ENCODE peak calls at places on chromosome 1, in seven cellular contexts. R is left ventricle myocardium inferior, L is endodermal cell, M is heart left ventricle, U is heart right ventricle, G is mammary epithelial cell, V is cardiac muscle cell. T is an unnamed sample.

GRCh38 chr1:114130213-114130612 is 23.5 kb downstream of the SYT6 start:
- DNase-seq in R (no peak), L (no peak), M (no peak), U (no peak), G (no peak), V (no peak), T (no peak)

GRCh38 chr1:24500448-24501048 is 2.1 kb upstream of the RCAN3 start:
- DNase-seq in R (no peak), L (no peak), M (no peak), U (no peak), G (no peak), V (no peak), T (no peak)

GRCh38 chr1:190373705-190374336 is 103.8 kb downstream of the BRINP3 start:
- DNase-seq in R (no peak), L (peak; percentile 45), M (no peak), U (no peak), G (peak; percentile 9), V (peak; percentile 52), T (no peak)

GRCh38 chr1:115713906-115714305 is 54.6 kb downstream of the CASQ2 start:
- DNase-seq in R (no peak), L (no peak), M (no peak), U (no peak), G (peak; percentile 42), V (no peak), T (no peak)

GRCh38 chr1:210328746-210329488 is at the start of gene HHAT:
- DNase-seq in R (peak; percentile 90), L (peak; percentile 88), M (peak; percentile 92), U (peak; percentile 89), G (peak; percentile 81), V (peak; percentile 86), T (peak; percentile 67)

GRCh38 chr1:7669559-7670208 is 101.4 kb upstream of the VAMP3 start:
- DNase-seq in R (no peak), L (peak; percentile 96), M (no peak), U (peak; percentile 48), G (peak; percentile 26), V (peak; percentile 53), T (no peak)

GRCh38 chr1:115379943-115380342 is 41.9 kb upstream of the NGF start:
- DNase-seq in R (no peak), L (no peak), M (no peak), U (no peak), G (no peak), V (no peak), T (no peak)

GRCh38 chr1:67682659-67683197 is 2.3 kb upstream of the GADD45A start:
- DNase-seq in R (no peak), L (no peak), M (no peak), U (no peak), G (peak; percentile 95), V (peak; percentile 82), T (no peak)

GRCh38 chr1:84972377-84972987 is 24.4 kb downstream of the MCOLN2 start:
- DNase-seq in R (no peak), L (no peak), M (no peak), U (no peak), G (no peak), V (no peak), T (no peak)

GRCh38 chr1:230568008-230568407 is 74.3 kb upstream of the COG2 start:
- DNase-seq in R (no peak), L (peak; percentile 71), M (no peak), U (no peak), G (peak; percentile 11), V (peak; percentile 48), T (no peak)

GRCh38 chr1:67889940-67890567 is 56.8 kb upstream of the GNG12 start:
- DNase-seq in R (no peak), L (no peak), M (no peak), U (no peak), G (peak; percentile 84), V (peak; percentile 86), T (no peak)

GRCh38 chr1:38527373-38527966 is 332.1 kb downstream of the RRAGC start:
- DNase-seq in R (no peak), L (no peak), M (no peak), U (no peak), G (no peak), V (no peak), T (no peak)

GRCh38 chr1:50427086-50427817 is 4.0 kb upstream of the DMRTA2 start:
- DNase-seq in R (no peak), L (peak; percentile 61), M (no peak), U (no peak), G (no peak), V (no peak), T (no peak)

GRCh38 chr1:43221256-43221778 is 48.5 kb upstream of the TMEM125 start:
- DNase-seq in R (no peak), L (no peak), M (no peak), U (no peak), G (no peak), V (no peak), T (no peak)

GRCh38 chr1:111702504-111703050 is 36.6 kb downstream of the INKA2 start:
- DNase-seq in R (no peak), L (no peak), M (no peak), U (no peak), G (no peak), V (no peak), T (no peak)

GRCh38 chr1:65172936-65173335 is 24.9 kb downstream of the AK4 start:
- DNase-seq in R (no peak), L (no peak), M (no peak), U (no peak), G (peak; percentile 58), V (no peak), T (no peak)

GRCh38 chr1:228148971-228149340 is 774 bp upstream of the GJC2 start:
- DNase-seq in R (no peak), L (peak; percentile 43), M (no peak), U (peak; percentile 15), G (no peak), V (no peak), T (no peak)

GRCh38 chr1:109719337-109719837 is 7.3 kb downstream of the GSTM5 start:
- DNase-seq in R (no peak), L (no peak), M (no peak), U (no peak), G (peak; percentile 8), V (peak; percentile 61), T (no peak)

GRCh38 chr1:67393240-67393639 is 37.0 kb downstream of the SERBP1 start:
- DNase-seq in R (peak; percentile 24), L (no peak), M (peak; percentile 47), U (peak; percentile 40), G (no peak), V (no peak), T (no peak)

GRCh38 chr1:247204177-247204647 is 32.4 kb upstream of the ZNF124 start:
- DNase-seq in R (no peak), L (no peak), M (no peak), U (no peak), G (no peak), V (peak; percentile 13), T (no peak)

GRCh38 chr1:98923667-98924066 is 81.0 kb downstream of the PLPPR5 start:
- DNase-seq in R (no peak), L (no peak), M (no peak), U (no peak), G (peak; percentile 50), V (no peak), T (no peak)

GRCh38 chr1:16171314-16172223 is 15.7 kb upstream of the EPHA2 start:
- DNase-seq in R (no peak), L (no peak), M (no peak), U (no peak), G (no peak), V (no peak), T (no peak)

GRCh38 chr1:64320899-64321624 is 117.6 kb downstream of the UBE2U start:
- DNase-seq in R (no peak), L (no peak), M (no peak), U (no peak), G (no peak), V (no peak), T (no peak)

DNA sequence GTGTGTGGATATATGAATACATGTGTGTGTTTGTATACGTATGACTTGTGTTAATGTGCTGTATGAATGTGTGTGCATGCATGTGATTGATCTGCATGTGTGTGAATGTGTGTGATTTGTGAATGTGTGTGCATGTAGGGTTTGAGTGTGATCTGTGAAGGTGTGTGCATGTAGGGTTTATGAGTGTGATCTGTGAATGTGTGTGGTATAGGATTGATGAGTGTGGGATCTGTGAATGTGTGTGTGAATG is 88.2 kb downstream of the STUM start:
- DNase-seq in R (no peak), L (no peak), M (no peak), U (no peak), G (no peak), V (no peak), T (no peak)
- TF ChIP-seq CTCF in R (no peak), L (no peak), M (no peak), U (no peak), G (no peak), V (no peak), T (no peak)

DNA sequence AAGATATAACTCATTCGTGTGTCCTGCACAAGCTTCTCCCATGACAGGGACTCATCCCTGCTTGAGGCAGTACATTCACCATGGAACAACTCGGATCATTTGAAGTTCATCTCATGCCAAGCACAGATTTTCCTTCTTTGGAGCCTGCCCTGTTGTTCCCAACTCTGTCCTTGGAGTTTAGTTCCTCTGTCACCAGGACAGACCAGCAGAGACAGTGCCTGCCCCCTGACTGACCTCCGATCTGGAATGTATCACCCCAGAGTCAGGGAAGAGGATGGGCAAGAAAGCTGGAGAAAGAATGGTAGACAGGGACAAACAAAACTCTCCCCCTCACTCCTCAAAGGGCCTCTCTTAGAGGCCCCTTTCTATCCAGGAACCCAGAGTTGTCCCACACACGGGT is 5.0 kb downstream of the SHISAL2A start:
- DNase-seq in R (no peak), L (no peak), M (no peak), U (no peak), G (no peak), V (no peak), T (no peak)
- H3K4me3 ChIP-seq in R (no peak overlapping the region), L (no peak overlapping the region), M (no peak overlapping the region), U (no peak overlapping the region), G (no peak overlapping the region), V (no peak overlapping the region), T (no peak overlapping the region)

GRCh38 chr1:32554288-32554687 is 15.1 kb downstream of the ZBTB8A start:
- DNase-seq in R (no peak), L (no peak), M (no peak), U (no peak), G (no peak), V (no peak), T (no peak)

GRCh38 chr1:32546611-32547010 is 7.4 kb downstream of the ZBTB8A start:
- DNase-seq in R (no peak), L (no peak), M (no peak), U (no peak), G (no peak), V (no peak), T (no peak)

GRCh38 chr1:32549601-32550000 is 10.4 kb downstream of the ZBTB8A start:
- DNase-seq in R (no peak), L (no peak), M (no peak), U (no peak), G (no peak), V (no peak), T (no peak)
- H3K4me1 ChIP-seq in R (no peaks in the 10 kb centered on the region), L (no peaks in the 10 kb centered on the region), M (no peaks in the 10 kb centered on the region), U (no peaks in the 10 kb centered on the region), G (no peaks in the 10 kb centered on the region), V (no peaks in the 10 kb centered on the region), T (no peaks in the 10 kb centered on the region)

DNA sequence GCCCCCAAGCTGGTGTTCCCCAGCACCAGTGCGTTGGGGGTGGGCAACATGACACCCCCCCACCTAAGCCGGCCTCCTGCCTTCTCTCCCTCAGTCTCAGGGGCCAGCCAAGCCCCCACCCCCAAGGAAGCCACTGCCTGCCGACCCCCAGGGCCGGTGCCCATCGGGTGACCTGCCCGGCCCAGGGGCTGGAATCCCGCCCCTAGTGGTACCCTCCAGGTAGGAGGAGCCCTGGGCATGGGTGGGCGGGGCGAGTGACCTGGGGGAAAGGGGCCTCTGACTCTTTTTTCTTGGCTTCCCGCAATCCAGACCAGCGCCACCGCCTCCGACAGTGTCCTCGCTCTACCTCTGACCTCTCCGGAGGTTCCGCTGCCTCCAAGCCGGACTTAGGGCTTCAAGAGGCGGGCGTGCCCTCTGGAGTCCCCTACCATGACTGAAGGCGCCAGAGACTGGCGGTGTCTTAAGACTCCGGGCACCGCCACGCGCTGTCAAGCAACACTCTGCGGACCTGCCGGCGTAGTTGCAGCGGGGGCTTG is 1.3 kb upstream of the EFNA4 start:
- DNase-seq in R (no peak), L (peak; percentile 94), M (peak; percentile 32), U (no peak), G (no peak), V (no peak), T (peak; percentile 38)
- TF ChIP-seq CTCF in R (no peak), L (no peak), M (no peak), U (no peak), G (no peak), V (no peak), T (no peak)

T was measured in uterus.